ENCODE peak calls at places on chromosomes 2 and 18, in seven cellular contexts. R, S, P, U, H, M and Q are unnamed samples.

GRCh38 chr18:6414723-6415362 is at the start of gene L3MBTL4:
- ATAC-seq in U (peak), R (peak), S (peak), H (peak), M (peak), P (no peak), Q (peak)

GRCh38 chr2:64626146-64626809 is 27.4 kb downstream of the SERTAD2 start:
- ATAC-seq in M (no peak), P (no peak), R (no peak), U (no peak), H (no peak), S (no peak), Q (no peak)

GRCh38 chr2:6497048-6497447 is 368.7 kb downstream of the CMPK2 start:
- ATAC-seq in M (no peak), U (no peak), R (no peak), S (no peak), H (no peak), P (no peak), Q (no peak)

GRCh38 chr2:86138736-86139625 is 32.9 kb downstream of the PTCD3 start:
- ATAC-seq in H (no peak), M (no peak), S (no peak), U (no peak), R (no peak), P (no peak), Q (no peak)

GRCh38 chr2:37568565-37568964 is 102.9 kb downstream of the CDC42EP3 start:
- ATAC-seq in H (no peak), R (no peak), M (peak), S (no peak), P (no peak), U (no peak), Q (no peak)

GRCh38 chr2:134244587-134244986 is 9.3 kb upstream of the MGAT5 start:
- ATAC-seq in H (no peak), U (no peak), P (no peak), M (peak), R (no peak), S (no peak), Q (no peak)

GRCh38 chr2:197925204-197925603 is 120.8 kb downstream of the PLCL1 start:
- ATAC-seq in R (no peak), S (peak), H (no peak), M (no peak), U (no peak), P (no peak), Q (no peak)

GRCh38 chr2:10036095-10036879 is 7.1 kb upstream of the KLF11 start:
- ATAC-seq in H (peak), P (peak), U (peak), R (peak), M (peak), S (peak), Q (peak)

GRCh38 chr2:231104115-231104713 is 20.6 kb downstream of the HTR2B start:
- ATAC-seq in M (peak), R (peak), U (peak), P (peak), H (peak), S (peak), Q (peak)

GRCh38 chr2:23809168-23809567 is 117.8 kb downstream of the ATAD2B start:
- ATAC-seq in P (no peak), M (no peak), R (no peak), U (no peak), H (no peak), S (no peak), Q (no peak)

GRCh38 chr18:36993068-36993467 is 164.1 kb downstream of the KIAA1328 start:
- ATAC-seq in M (no peak), P (no peak), U (no peak), S (no peak), H (no peak), R (peak), Q (no peak)

GRCh38 chr2:96651793-96652192 is 9.2 kb downstream of the FER1L5 start:
- ATAC-seq in R (no peak), S (no peak), H (no peak), P (no peak), M (no peak), U (no peak), Q (no peak)

GRCh38 chr18:28019425-28020108 is 157.4 kb downstream of the CDH2 start:
- ATAC-seq in R (peak), M (no peak), H (no peak), U (no peak), P (no peak), S (no peak), Q (no peak)

GRCh38 chr2:113850687-113851086 is 39.2 kb upstream of the ACTR3 start:
- ATAC-seq in H (no peak), M (no peak), R (no peak), S (no peak), P (no peak), U (no peak), Q (no peak)

GRCh38 chr2:118055512-118056164 is 32.6 kb upstream of the INSIG2 start:
- ATAC-seq in M (no peak), U (peak), R (no peak), P (no peak), H (peak), S (no peak), Q (no peak)

GRCh38 chr2:30217644-30218361 is 13.5 kb upstream of the LBH start:
- ATAC-seq in S (peak), U (peak), P (peak), R (peak), M (no peak), H (peak), Q (peak)

GRCh38 chr2:28991021-28991420 is 9.9 kb downstream of the TOGARAM2 start:
- ATAC-seq in U (peak), H (peak), P (no peak), R (no peak), M (no peak), S (peak), Q (peak)

GRCh38 chr18:47917923-47918610 is 12.4 kb downstream of the SMAD2 start:
- ATAC-seq in H (no peak), U (no peak), P (no peak), R (no peak), S (no peak), M (no peak), Q (no peak)

GRCh38 chr2:201279079-201279478 is 18.7 kb downstream of the CASP8 start:
- ATAC-seq in H (no peak), R (no peak), M (no peak), S (no peak), U (no peak), P (no peak), Q (no peak)

GRCh38 chr2:28163028-28163427 is 229.6 kb upstream of the FOSL2 start:
- ATAC-seq in S (peak), M (no peak), U (no peak), P (no peak), R (no peak), H (no peak), Q (no peak)

GRCh38 chr2:238077292-238077691 is 16.5 kb downstream of the SCLY start:
- ATAC-seq in P (no peak), U (no peak), H (no peak), S (no peak), R (no peak), M (no peak), Q (no peak)

GRCh38 chr18:58390399-58390798 is 238.5 kb downstream of the ALPK2 start:
- ATAC-seq in U (no peak), S (no peak), M (no peak), P (no peak), R (no peak), H (no peak), Q (no peak)

GRCh38 chr2:240774856-240775255 is 45.2 kb downstream of the KIF1A start:
- ATAC-seq in R (no peak), S (no peak), P (no peak), U (no peak), M (no peak), H (no peak), Q (no peak)

GRCh38 chr2:238894950-238895298 is 47.0 kb downstream of the TWIST2 start:
- ATAC-seq in P (no peak), R (no peak), H (no peak), S (no peak), U (no peak), M (no peak), Q (no peak)

GRCh38 chr2:215015421-215015820 is 123.0 kb downstream of the ABCA12 start:
- ATAC-seq in M (no peak), R (no peak), P (no peak), U (no peak), S (no peak), H (no peak), Q (no peak)

GRCh38 chr18:34352385-34353163 is 127.9 kb upstream of the NOL4 start:
- ATAC-seq in U (no peak), P (no peak), H (no peak), S (no peak), M (no peak), R (peak), Q (no peak)

GRCh38 chr2:36408198-36408703 is 52.7 kb downstream of the CRIM1 start:
- ATAC-seq in R (no peak), S (peak), H (peak), U (peak), M (no peak), P (no peak), Q (peak)

GRCh38 chr2:237946423-237946822 is 20.4 kb upstream of the UBE2F start:
- ATAC-seq in H (no peak), U (no peak), M (no peak), S (no peak), R (no peak), P (no peak), Q (no peak)

GRCh38 chr2:192197387-192197786 is 2.7 kb upstream of the TMEFF2 start:
- ATAC-seq in M (no peak), P (no peak), R (no peak), H (no peak), S (no peak), U (no peak), Q (no peak)

GRCh38 chr2:166675553-166675952 is 181.5 kb upstream of the SCN7A start:
- ATAC-seq in M (no peak), H (no peak), S (no peak), U (no peak), R (no peak), P (no peak), Q (no peak)

GRCh38 chr2:180191352-180192124 is 184.4 kb upstream of the CWC22 start:
- ATAC-seq in P (no peak), H (no peak), R (no peak), U (no peak), M (no peak), S (peak), Q (peak)

GRCh38 chr18:63207154-63207790 is 112.3 kb downstream of the BCL2 start:
- ATAC-seq in S (no peak), M (peak), P (no peak), R (no peak), U (peak), H (peak), Q (no peak)

GRCh38 chr2:157989227-157989626 is 112.4 kb upstream of the UPP2 start:
- ATAC-seq in P (no peak), H (no peak), M (no peak), S (no peak), R (peak), U (no peak), Q (no peak)

GRCh38 chr2:197328461-197328860 is 17.9 kb upstream of the ANKRD44 start:
- ATAC-seq in P (no peak), U (no peak), S (no peak), M (peak), H (no peak), R (no peak), Q (no peak)

GRCh38 chr2:134634054-134634630 is 84.7 kb downstream of the TMEM163 start:
- ATAC-seq in S (no peak), P (no peak), U (no peak), R (no peak), H (no peak), M (no peak), Q (no peak)

GRCh38 chr18:23353459-23353858 is 99.6 kb upstream of the RIOK3 start:
- ATAC-seq in P (no peak), U (no peak), S (no peak), R (no peak), H (no peak), M (no peak), Q (no peak)

GRCh38 chr2:170587937-170588336 is 127.2 kb upstream of the SP5 start:
- ATAC-seq in P (no peak), M (no peak), H (no peak), U (no peak), R (peak), S (no peak), Q (peak)